ENCODE peak calls at places on chromosome 22, in four cellular contexts. One of them, this sample, is unnamed.

GRCh38 chr22:31218565-31219262 is 6.6 kb downstream of the LIMK2 start:
- DNase-seq in choroid plexus epithelial cell: peak
- DNase-seq in upper lobe of right lung: no peak
- DNase-seq in transverse colon: no peak
- DNase-seq in this sample: no peak

GRCh38 chr22:37639771-37640590 is 512 bp downstream of the SH3BP1 start:
- DNase-seq in choroid plexus epithelial cell: no peak
- DNase-seq in transverse colon: peak
- DNase-seq in upper lobe of right lung: no peak
- DNase-seq in this sample: no peak

GRCh38 chr22:47213571-47214230 is 451.3 kb downstream of the TBC1D22A start:
- DNase-seq in transverse colon: peak
- DNase-seq in choroid plexus epithelial cell: peak
- DNase-seq in upper lobe of right lung: no peak
- DNase-seq in this sample: no peak

GRCh38 chr22:33895444-33895843 is 24.8 kb downstream of the LARGE1 start:
- DNase-seq in transverse colon: no peak
- DNase-seq in choroid plexus epithelial cell: no peak
- DNase-seq in upper lobe of right lung: no peak
- DNase-seq in this sample: no peak

GRCh38 chr22:28015676-28016601 is 96.9 kb upstream of the PITPNB start:
- DNase-seq in transverse colon: peak
- DNase-seq in upper lobe of right lung: peak
- DNase-seq in choroid plexus epithelial cell: no peak
- DNase-seq in this sample: no peak

GRCh38 chr22:39530692-39531331 is 1.7 kb downstream of the RPS19BP1 start:
- DNase-seq in upper lobe of right lung: no peak
- DNase-seq in choroid plexus epithelial cell: peak
- DNase-seq in transverse colon: no peak
- DNase-seq in this sample: no peak

GRCh38 chr22:45101828-45102227 is 61.9 kb upstream of the NUP50 start:
- DNase-seq in upper lobe of right lung: no peak
- DNase-seq in choroid plexus epithelial cell: peak
- DNase-seq in transverse colon: peak
- DNase-seq in this sample: peak

GRCh38 chr22:40764743-40765441 is 54.3 kb downstream of the SLC25A17 start:
- DNase-seq in transverse colon: no peak
- DNase-seq in choroid plexus epithelial cell: peak
- DNase-seq in upper lobe of right lung: no peak
- DNase-seq in this sample: peak

GRCh38 chr22:27378994-27379393 is 422.6 kb downstream of the MN1 start:
- DNase-seq in upper lobe of right lung: no peak
- DNase-seq in transverse colon: no peak
- DNase-seq in choroid plexus epithelial cell: no peak
- DNase-seq in this sample: no peak

GRCh38 chr22:46147471-46148267 is 2.7 kb upstream of the PPARA start:
- DNase-seq in upper lobe of right lung: peak
- DNase-seq in choroid plexus epithelial cell: no peak
- DNase-seq in transverse colon: no peak
- DNase-seq in this sample: no peak

GRCh38 chr22:44648821-44649566 is 53.0 kb upstream of the PRR5 start:
- DNase-seq in choroid plexus epithelial cell: peak
- DNase-seq in transverse colon: peak
- DNase-seq in upper lobe of right lung: peak
- DNase-seq in this sample: no peak

GRCh38 chr22:33875316-33875715 is 45.0 kb downstream of the LARGE1 start:
- DNase-seq in transverse colon: no peak
- DNase-seq in upper lobe of right lung: no peak
- DNase-seq in choroid plexus epithelial cell: no peak
- DNase-seq in this sample: no peak

GRCh38 chr22:50303848-50304527 is 3.5 kb downstream of the PLXNB2 start:
- DNase-seq in transverse colon: peak
- DNase-seq in upper lobe of right lung: peak
- DNase-seq in choroid plexus epithelial cell: no peak
- DNase-seq in this sample: no peak

DNA sequence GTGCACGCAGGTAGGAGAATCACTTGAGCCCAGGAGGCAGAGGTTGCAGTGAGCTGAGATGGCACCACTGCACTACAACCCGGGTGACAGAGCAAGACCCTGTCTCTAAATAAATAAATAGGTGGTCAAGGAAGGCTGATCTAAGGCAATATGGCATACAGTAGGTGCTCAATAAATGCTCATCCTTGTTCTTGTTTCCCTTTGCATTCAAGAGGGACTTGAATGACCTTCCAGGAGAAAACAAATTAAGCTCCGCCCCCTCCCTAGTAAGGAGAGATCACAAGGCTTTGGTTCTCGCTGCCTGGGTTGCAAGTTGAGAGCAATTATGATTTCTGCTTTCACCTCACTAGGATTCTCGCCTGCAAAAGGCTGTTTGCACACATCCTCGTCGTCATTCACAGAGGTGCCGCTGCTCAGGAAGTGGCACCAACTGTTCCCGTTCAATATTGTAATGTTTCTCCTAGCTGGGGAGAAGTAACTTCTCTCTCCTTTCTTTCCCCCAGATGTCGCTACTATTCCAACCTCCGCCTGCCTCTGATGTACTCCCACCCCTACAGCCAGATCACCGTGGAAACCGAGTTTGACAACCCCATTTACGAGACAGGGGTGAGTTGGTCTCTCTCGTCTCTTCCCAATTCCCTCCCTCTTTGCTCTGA is 51.8 kb upstream of the ASPHD2 start:
- DNase-seq in transverse colon: no peak
- DNase-seq in choroid plexus epithelial cell: peak
- DNase-seq in upper lobe of right lung: no peak
- DNase-seq in this sample: no peak
- TF ChIP-seq CTCF in transverse colon: no peak
- TF ChIP-seq CTCF in choroid plexus epithelial cell: peak
- TF ChIP-seq CTCF in upper lobe of right lung: no peak
- TF ChIP-seq CTCF in this sample: no peak

GRCh38 chr22:48429621-48430020 is 1398.1 kb downstream of the BRD1 start:
- DNase-seq in transverse colon: no peak
- DNase-seq in choroid plexus epithelial cell: no peak
- DNase-seq in upper lobe of right lung: peak
- DNase-seq in this sample: no peak

GRCh38 chr22:48433647-48434046 is 1394.0 kb downstream of the BRD1 start:
- DNase-seq in transverse colon: no peak
- DNase-seq in upper lobe of right lung: peak
- DNase-seq in choroid plexus epithelial cell: no peak
- DNase-seq in this sample: no peak

GRCh38 chr22:48431014-48431413 is 1396.7 kb downstream of the BRD1 start:
- DNase-seq in transverse colon: no peak
- DNase-seq in upper lobe of right lung: no peak
- DNase-seq in choroid plexus epithelial cell: no peak
- DNase-seq in this sample: no peak

GRCh38 chr22:48432721-48433518 is 1394.8 kb downstream of the BRD1 start:
- DNase-seq in choroid plexus epithelial cell: no peak
- DNase-seq in transverse colon: no peak
- DNase-seq in upper lobe of right lung: peak
- DNase-seq in this sample: no peak

DNA sequence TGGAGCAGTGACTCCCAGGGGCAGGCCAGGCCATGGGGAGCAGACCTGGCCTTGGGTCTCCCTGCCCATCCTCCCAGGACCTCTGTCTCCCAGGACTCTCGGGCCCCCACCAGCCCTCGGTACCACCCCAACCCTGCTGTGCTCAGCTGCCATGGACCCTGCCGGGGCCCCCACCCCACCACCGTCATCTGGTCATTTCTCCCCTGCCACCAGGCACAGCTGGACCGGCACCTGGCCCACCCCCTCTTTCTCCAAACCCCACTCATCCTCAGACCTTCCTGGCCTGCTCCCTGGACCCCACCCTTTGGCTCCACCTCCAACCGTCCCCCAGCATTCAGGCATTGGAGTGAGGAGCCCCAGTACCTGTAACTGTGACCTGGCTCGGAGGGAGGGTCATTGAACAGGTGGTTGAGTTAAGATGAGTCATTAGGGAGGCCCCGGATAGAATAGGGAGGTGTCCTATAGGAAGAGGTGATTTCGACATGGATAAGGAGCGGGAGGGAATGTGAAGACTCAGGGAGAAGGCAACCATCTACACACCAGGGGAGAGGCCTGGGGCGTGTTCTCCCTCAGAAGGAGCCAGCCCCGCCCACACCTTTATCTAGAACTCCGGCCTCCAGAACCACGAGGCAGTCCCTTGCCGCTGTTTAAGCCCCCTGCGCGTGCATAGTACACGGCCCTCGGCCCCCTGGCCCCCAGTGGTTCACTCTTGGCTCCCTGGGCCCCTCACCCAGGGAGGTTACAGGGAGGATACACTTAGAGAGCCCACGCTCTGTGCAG is 1395.9 kb downstream of the BRD1 start:
- DNase-seq in transverse colon: no peak
- DNase-seq in choroid plexus epithelial cell: no peak
- DNase-seq in upper lobe of right lung: peak
- DNase-seq in this sample: no peak
- H3K4me3 ChIP-seq in transverse colon: no peak
- H3K4me3 ChIP-seq in choroid plexus epithelial cell: no peak
- H3K4me3 ChIP-seq in upper lobe of right lung: no peak
- H3K4me3 ChIP-seq in this sample: no peak

DNA sequence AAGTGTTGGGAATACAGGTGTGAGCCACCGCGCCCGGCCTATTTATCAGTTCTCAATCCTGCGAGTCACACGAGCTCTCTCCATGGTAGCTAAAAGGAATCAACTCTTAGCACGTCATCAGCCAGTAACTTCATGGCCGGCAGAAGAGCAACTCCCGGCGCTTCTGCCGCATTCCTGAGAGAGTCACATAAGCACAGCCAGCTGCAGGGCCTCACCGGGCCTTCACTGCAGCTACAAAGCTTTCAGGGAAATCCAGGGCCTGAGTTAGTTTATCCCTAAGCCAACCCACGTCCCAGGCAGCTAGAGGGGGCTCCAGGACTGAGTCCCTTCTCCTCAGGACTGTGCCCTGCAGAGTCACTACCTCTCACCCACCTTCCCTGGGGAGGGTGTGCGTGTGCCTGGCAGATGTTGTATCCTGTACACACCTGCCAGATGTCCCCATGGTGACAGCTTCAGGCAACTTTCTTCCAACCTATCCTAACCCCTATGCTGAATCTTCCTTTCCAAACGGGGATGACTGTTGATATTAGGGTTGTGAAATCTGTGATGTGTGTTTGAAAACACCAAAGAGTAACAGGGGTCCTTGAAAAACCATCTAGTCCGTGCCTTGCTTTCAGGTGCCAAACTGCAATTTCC is 45.9 kb upstream of the ARFGAP3 start:
- DNase-seq in upper lobe of right lung: no peak
- DNase-seq in choroid plexus epithelial cell: peak
- DNase-seq in transverse colon: peak
- DNase-seq in this sample: no peak
- TF ChIP-seq CTCF in upper lobe of right lung: no peak
- TF ChIP-seq CTCF in choroid plexus epithelial cell: peak
- TF ChIP-seq CTCF in transverse colon: no peak
- TF ChIP-seq CTCF in this sample: no peak

DNA sequence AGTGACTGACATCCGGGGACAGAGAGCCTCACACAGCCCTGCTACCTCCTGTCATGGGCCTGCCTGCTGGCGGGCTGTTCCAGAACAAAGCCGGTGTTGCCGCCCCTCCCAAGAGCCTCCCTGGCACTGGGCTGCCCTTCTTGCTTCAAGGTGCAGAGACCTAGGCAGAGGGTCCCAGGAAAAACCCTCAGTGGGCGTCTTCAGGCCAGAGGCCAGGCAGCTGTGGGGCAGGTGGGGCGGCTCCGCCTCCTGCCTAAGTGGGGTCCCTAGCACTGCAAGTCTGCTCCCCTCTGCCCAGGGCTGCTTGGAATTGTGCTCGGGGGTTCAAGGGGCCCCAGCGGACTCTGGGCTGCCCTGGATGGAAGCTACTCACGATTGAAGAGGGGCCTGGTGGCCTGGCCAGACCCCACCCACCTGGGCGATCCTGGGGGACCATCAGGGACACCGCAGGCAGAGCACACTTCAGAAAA is 20.4 kb upstream of the GNB1L start:
- DNase-seq in upper lobe of right lung: peak
- DNase-seq in choroid plexus epithelial cell: no peak
- DNase-seq in transverse colon: no peak
- DNase-seq in this sample: peak
- H3K4me3 ChIP-seq in upper lobe of right lung: no peak
- H3K4me3 ChIP-seq in choroid plexus epithelial cell: no peak
- H3K4me3 ChIP-seq in transverse colon: no peak
- H3K4me3 ChIP-seq in this sample: no peak